ENCODE peak calls at places on chromosome 2, in seven cellular contexts. One of them, this sample, is unnamed.

GRCh38 chr2:215419769-215420470 is 15.9 kb downstream of the FN1 start:
- DNase-seq in progenitor cell of endocrine pancreas: no peak
- DNase-seq in heart right ventricle: no peak
- DNase-seq in neural progenitor cell: no peak
- DNase-seq in spleen: no peak
- DNase-seq in fibroblast of mammary gland: peak
- DNase-seq in AG09309: no peak
- DNase-seq in this sample: no peak

GRCh38 chr2:128625966-128626757 is 307.5 kb upstream of the HS6ST1 start:
- DNase-seq in progenitor cell of endocrine pancreas: no peak
- DNase-seq in heart right ventricle: no peak
- DNase-seq in neural progenitor cell: peak
- DNase-seq in spleen: peak
- DNase-seq in fibroblast of mammary gland: no peak
- DNase-seq in AG09309: no peak
- DNase-seq in this sample: no peak

GRCh38 chr2:64327510-64328414 is 126.2 kb upstream of the LGALSL start:
- DNase-seq in progenitor cell of endocrine pancreas: no peak
- DNase-seq in heart right ventricle: peak
- DNase-seq in neural progenitor cell: peak
- DNase-seq in spleen: peak
- DNase-seq in fibroblast of mammary gland: peak
- DNase-seq in AG09309: no peak
- DNase-seq in this sample: peak

GRCh38 chr2:164644036-164644700 is 22.9 kb upstream of the GRB14 start:
- DNase-seq in progenitor cell of endocrine pancreas: no peak
- DNase-seq in heart right ventricle: no peak
- DNase-seq in neural progenitor cell: no peak
- DNase-seq in spleen: no peak
- DNase-seq in fibroblast of mammary gland: no peak
- DNase-seq in AG09309: no peak
- DNase-seq in this sample: no peak

GRCh38 chr2:131516011-131516410 is 11.7 kb upstream of the CCDC74A start:
- DNase-seq in progenitor cell of endocrine pancreas: no peak
- DNase-seq in heart right ventricle: no peak
- DNase-seq in neural progenitor cell: no peak
- DNase-seq in spleen: peak
- DNase-seq in fibroblast of mammary gland: no peak
- DNase-seq in AG09309: no peak
- DNase-seq in this sample: no peak

GRCh38 chr2:164146478-164146877 is 410.7 kb upstream of the FIGN start:
- DNase-seq in progenitor cell of endocrine pancreas: no peak
- DNase-seq in heart right ventricle: no peak
- DNase-seq in neural progenitor cell: no peak
- DNase-seq in spleen: no peak
- DNase-seq in fibroblast of mammary gland: peak
- DNase-seq in AG09309: no peak
- DNase-seq in this sample: no peak

GRCh38 chr2:191078165-191078867 is 64.3 kb upstream of the STAT1 start:
- DNase-seq in progenitor cell of endocrine pancreas: no peak
- DNase-seq in heart right ventricle: no peak
- DNase-seq in neural progenitor cell: no peak
- DNase-seq in spleen: no peak
- DNase-seq in fibroblast of mammary gland: no peak
- DNase-seq in AG09309: no peak
- DNase-seq in this sample: no peak

GRCh38 chr2:233905945-233906344 is 11.2 kb upstream of the TRPM8 start:
- DNase-seq in progenitor cell of endocrine pancreas: no peak
- DNase-seq in heart right ventricle: no peak
- DNase-seq in neural progenitor cell: no peak
- DNase-seq in spleen: no peak
- DNase-seq in fibroblast of mammary gland: no peak
- DNase-seq in AG09309: no peak
- DNase-seq in this sample: no peak

GRCh38 chr2:39851251-39851650 is 72.2 kb upstream of the THUMPD2 start:
- DNase-seq in progenitor cell of endocrine pancreas: no peak
- DNase-seq in heart right ventricle: no peak
- DNase-seq in neural progenitor cell: no peak
- DNase-seq in spleen: no peak
- DNase-seq in fibroblast of mammary gland: no peak
- DNase-seq in AG09309: peak
- DNase-seq in this sample: no peak

GRCh38 chr2:238380785-238381184 is 45.9 kb upstream of the ASB1 start:
- DNase-seq in progenitor cell of endocrine pancreas: no peak
- DNase-seq in heart right ventricle: no peak
- DNase-seq in neural progenitor cell: no peak
- DNase-seq in spleen: no peak
- DNase-seq in fibroblast of mammary gland: peak
- DNase-seq in AG09309: no peak
- DNase-seq in this sample: no peak

GRCh38 chr2:70084973-70085710 is 2.1 kb upstream of the PCBP1 start:
- DNase-seq in progenitor cell of endocrine pancreas: no peak
- DNase-seq in heart right ventricle: no peak
- DNase-seq in neural progenitor cell: no peak
- DNase-seq in spleen: peak
- DNase-seq in fibroblast of mammary gland: no peak
- DNase-seq in AG09309: no peak
- DNase-seq in this sample: peak

GRCh38 chr2:239575931-239576445 is 175.2 kb upstream of the HDAC4 start:
- DNase-seq in progenitor cell of endocrine pancreas: no peak
- DNase-seq in heart right ventricle: no peak
- DNase-seq in neural progenitor cell: no peak
- DNase-seq in spleen: peak
- DNase-seq in fibroblast of mammary gland: no peak
- DNase-seq in AG09309: no peak
- DNase-seq in this sample: no peak

GRCh38 chr2:134574610-134575332 is 144.0 kb downstream of the TMEM163 start:
- DNase-seq in progenitor cell of endocrine pancreas: no peak
- DNase-seq in heart right ventricle: no peak
- DNase-seq in neural progenitor cell: no peak
- DNase-seq in spleen: no peak
- DNase-seq in fibroblast of mammary gland: no peak
- DNase-seq in AG09309: no peak
- DNase-seq in this sample: no peak

GRCh38 chr2:134573724-134574123 is 145.1 kb downstream of the TMEM163 start:
- DNase-seq in progenitor cell of endocrine pancreas: no peak
- DNase-seq in heart right ventricle: no peak
- DNase-seq in neural progenitor cell: no peak
- DNase-seq in spleen: no peak
- DNase-seq in fibroblast of mammary gland: no peak
- DNase-seq in AG09309: no peak
- DNase-seq in this sample: no peak

GRCh38 chr2:134575888-134576287 is 142.9 kb downstream of the TMEM163 start:
- DNase-seq in progenitor cell of endocrine pancreas: no peak
- DNase-seq in heart right ventricle: no peak
- DNase-seq in neural progenitor cell: no peak
- DNase-seq in spleen: no peak
- DNase-seq in fibroblast of mammary gland: no peak
- DNase-seq in AG09309: no peak
- DNase-seq in this sample: no peak

GRCh38 chr2:134572996-134573395 is 145.8 kb downstream of the TMEM163 start:
- DNase-seq in progenitor cell of endocrine pancreas: no peak
- DNase-seq in heart right ventricle: no peak
- DNase-seq in neural progenitor cell: no peak
- DNase-seq in spleen: no peak
- DNase-seq in fibroblast of mammary gland: no peak
- DNase-seq in AG09309: no peak
- DNase-seq in this sample: no peak

GRCh38 chr2:134576478-134576877 is 142.3 kb downstream of the TMEM163 start:
- DNase-seq in progenitor cell of endocrine pancreas: no peak
- DNase-seq in heart right ventricle: no peak
- DNase-seq in neural progenitor cell: no peak
- DNase-seq in spleen: no peak
- DNase-seq in fibroblast of mammary gland: no peak
- DNase-seq in AG09309: no peak
- DNase-seq in this sample: no peak
- TF ChIP-seq CTCF in progenitor cell of endocrine pancreas: no peak
- TF ChIP-seq CTCF in heart right ventricle: no peak
- TF ChIP-seq CTCF in neural progenitor cell: no peak
- TF ChIP-seq CTCF in spleen: no peak
- TF ChIP-seq CTCF in fibroblast of mammary gland: no peak
- TF ChIP-seq CTCF in AG09309: no peak
- TF ChIP-seq CTCF in this sample: peak

GRCh38 chr2:17876590-17876989 is 1.9 kb upstream of the KCNS3 start:
- DNase-seq in progenitor cell of endocrine pancreas: no peak
- DNase-seq in heart right ventricle: no peak
- DNase-seq in neural progenitor cell: no peak
- DNase-seq in spleen: no peak
- DNase-seq in fibroblast of mammary gland: no peak
- DNase-seq in AG09309: no peak
- DNase-seq in this sample: no peak

GRCh38 chr2:17878222-17879136 is at the start of gene KCNS3:
- DNase-seq in progenitor cell of endocrine pancreas: peak
- DNase-seq in heart right ventricle: peak
- DNase-seq in neural progenitor cell: peak
- DNase-seq in spleen: no peak
- DNase-seq in fibroblast of mammary gland: peak
- DNase-seq in AG09309: no peak
- DNase-seq in this sample: no peak

GRCh38 chr2:17879913-17880274 is 1.4 kb downstream of the KCNS3 start:
- DNase-seq in progenitor cell of endocrine pancreas: no peak
- DNase-seq in heart right ventricle: no peak
- DNase-seq in neural progenitor cell: no peak
- DNase-seq in spleen: no peak
- DNase-seq in fibroblast of mammary gland: no peak
- DNase-seq in AG09309: no peak
- DNase-seq in this sample: no peak

GRCh38 chr2:17877811-17878221 is 651 bp upstream of the KCNS3 start:
- DNase-seq in progenitor cell of endocrine pancreas: no peak
- DNase-seq in heart right ventricle: peak
- DNase-seq in neural progenitor cell: peak
- DNase-seq in spleen: no peak
- DNase-seq in fibroblast of mammary gland: peak
- DNase-seq in AG09309: no peak
- DNase-seq in this sample: no peak

DNA sequence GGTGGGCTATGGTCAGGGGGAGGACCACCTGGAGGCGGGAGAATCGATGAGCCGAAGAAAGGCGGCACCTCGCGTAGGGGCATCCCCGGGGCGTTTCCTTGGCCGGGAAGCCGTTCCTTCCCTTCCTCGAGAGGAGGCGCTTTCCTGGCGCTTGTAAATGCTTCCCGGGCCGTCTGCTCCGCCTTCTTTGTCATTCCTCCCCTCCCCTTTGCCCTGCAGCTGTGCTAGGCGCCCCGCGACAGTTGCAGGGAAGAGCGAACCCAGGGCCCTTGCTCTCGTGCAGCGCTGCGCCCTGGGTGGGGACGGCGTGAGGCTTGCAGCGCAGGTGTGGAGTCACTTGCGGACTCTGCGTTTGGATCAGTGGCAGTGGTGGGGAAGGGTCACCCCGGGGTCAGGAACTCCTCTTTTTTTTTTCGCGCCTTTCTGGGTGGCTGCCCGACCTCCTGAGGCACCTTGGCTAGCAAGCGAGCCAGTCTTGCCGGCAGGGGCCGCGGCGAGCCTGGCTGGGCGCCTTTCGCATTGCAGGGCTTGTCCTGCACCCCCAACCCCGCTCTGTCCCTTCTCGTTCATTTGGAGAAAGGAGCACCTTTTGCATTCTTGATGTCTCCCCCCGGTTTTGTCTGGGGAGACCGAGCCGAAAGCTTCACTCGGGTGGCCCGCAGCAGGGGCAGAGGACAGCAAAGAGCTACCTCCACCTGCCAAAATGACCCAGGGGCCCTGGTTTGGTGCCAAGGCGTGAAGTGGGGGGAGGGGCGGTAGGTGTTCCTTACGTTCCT is 858 bp downstream of the KCNS3 start:
- DNase-seq in progenitor cell of endocrine pancreas: peak
- DNase-seq in heart right ventricle: peak
- DNase-seq in neural progenitor cell: peak
- DNase-seq in spleen: no peak
- DNase-seq in fibroblast of mammary gland: peak
- DNase-seq in AG09309: no peak
- DNase-seq in this sample: no peak
- TF ChIP-seq CTCF in progenitor cell of endocrine pancreas: peak
- TF ChIP-seq CTCF in heart right ventricle: no peak
- TF ChIP-seq CTCF in neural progenitor cell: peak
- TF ChIP-seq CTCF in spleen: no peak
- TF ChIP-seq CTCF in fibroblast of mammary gland: peak
- TF ChIP-seq CTCF in AG09309: peak
- TF ChIP-seq CTCF in this sample: no peak

DNA sequence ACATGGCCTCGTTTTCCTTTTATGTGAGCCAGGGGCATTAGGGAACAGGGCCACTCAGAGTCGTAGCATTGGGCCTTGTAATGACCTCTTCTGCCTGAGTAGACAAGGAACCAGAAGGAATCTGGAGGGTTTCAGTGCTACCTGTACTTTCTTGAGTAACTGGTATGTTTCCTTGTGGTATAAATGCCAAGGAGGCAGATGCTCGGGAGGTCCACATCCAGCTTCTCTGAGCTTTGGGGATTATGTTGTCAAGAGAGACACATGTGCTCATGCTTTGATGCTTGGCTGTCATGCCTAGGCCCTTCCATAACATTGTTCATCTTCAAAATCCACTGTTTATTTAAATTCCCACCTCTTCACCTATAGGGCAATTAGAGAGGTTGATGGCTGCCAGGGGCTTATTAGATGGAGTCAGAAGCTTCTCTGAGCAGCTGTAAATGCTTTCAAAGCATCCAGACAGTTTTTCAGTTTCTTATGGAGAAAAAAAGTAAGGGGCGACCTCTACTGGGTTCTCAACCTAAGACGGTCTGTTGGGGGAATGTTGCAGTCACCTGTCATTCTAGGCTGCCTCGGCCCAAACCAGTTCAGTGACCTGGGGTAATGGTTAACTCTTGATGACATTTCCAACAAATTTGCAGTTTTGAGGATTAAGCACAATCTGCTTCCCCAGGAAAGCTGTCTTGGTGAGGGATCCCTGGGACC is 26.5 kb downstream of the FOSL2 start:
- DNase-seq in progenitor cell of endocrine pancreas: no peak
- DNase-seq in heart right ventricle: no peak
- DNase-seq in neural progenitor cell: peak
- DNase-seq in spleen: no peak
- DNase-seq in fibroblast of mammary gland: no peak
- DNase-seq in AG09309: no peak
- DNase-seq in this sample: no peak
- TF ChIP-seq CTCF in progenitor cell of endocrine pancreas: peak
- TF ChIP-seq CTCF in heart right ventricle: no peak
- TF ChIP-seq CTCF in neural progenitor cell: peak
- TF ChIP-seq CTCF in spleen: no peak
- TF ChIP-seq CTCF in fibroblast of mammary gland: no peak
- TF ChIP-seq CTCF in AG09309: no peak
- TF ChIP-seq CTCF in this sample: no peak

DNA sequence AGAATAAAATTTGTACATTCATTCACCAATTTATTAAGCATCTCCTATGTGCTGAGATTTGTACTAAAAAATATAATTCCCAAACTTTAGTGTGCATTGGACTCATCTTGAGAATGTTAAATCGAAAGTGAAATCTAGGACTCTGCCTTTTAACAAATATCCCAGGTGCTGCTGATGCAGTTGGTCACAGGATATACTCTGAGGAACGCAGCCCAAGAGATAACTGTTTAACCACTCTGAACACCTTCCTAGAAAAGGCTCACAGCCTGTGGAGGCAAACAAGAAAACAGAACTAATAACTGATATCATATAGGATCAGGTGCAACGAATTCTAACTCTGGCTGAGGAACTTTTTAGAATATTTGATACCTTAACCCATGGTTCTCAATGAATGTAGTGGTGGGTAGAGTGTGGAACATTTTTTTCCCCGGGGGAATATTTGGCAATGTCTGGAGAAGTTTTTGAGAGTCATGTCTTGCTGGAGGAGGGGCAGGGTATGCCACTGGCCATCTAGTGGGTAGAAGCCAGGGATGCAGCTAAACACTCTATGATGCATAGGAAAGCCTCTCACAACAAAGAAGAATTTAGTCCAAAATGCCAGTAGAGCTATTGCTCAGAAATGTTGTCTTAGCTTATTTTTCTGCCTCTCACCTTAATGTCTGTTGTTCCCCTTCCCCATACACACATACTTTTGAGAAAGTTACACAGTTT is 96.5 kb downstream of the EHBP1 start:
- DNase-seq in progenitor cell of endocrine pancreas: no peak
- DNase-seq in heart right ventricle: no peak
- DNase-seq in neural progenitor cell: peak
- DNase-seq in spleen: no peak
- DNase-seq in fibroblast of mammary gland: no peak
- DNase-seq in AG09309: no peak
- DNase-seq in this sample: no peak
- TF ChIP-seq CTCF in progenitor cell of endocrine pancreas: no peak
- TF ChIP-seq CTCF in heart right ventricle: no peak
- TF ChIP-seq CTCF in neural progenitor cell: peak
- TF ChIP-seq CTCF in spleen: no peak
- TF ChIP-seq CTCF in fibroblast of mammary gland: peak
- TF ChIP-seq CTCF in AG09309: no peak
- TF ChIP-seq CTCF in this sample: no peak

This sample was measured in natural killer cell.